ENCODE peak calls at places on chromosomes 13 and 19, in ten cellular contexts. U is anterior cingulate cortex; J is NCI-H1105 treated with DMSO at 0.1 percent for 48 hours; I is T-helper 2 cell; K is astrocyte of the hippocampus; M is CD8-positive, alpha-beta memory T cell; F is EL; N is retina; Q is neural progenitor cell; Z is NCI-H2081. G is an unnamed sample.

GRCh38 chr19:39941151-39941550 is 6.7 kb upstream of the FCGBP start:
- DNase-seq in N (no peak), J (no peak), M (peak; percentile 34), I (peak; percentile 20), Z (no peak), Q (no peak), F (no peak), U (no peak), K (no peak), G (no peak)

GRCh38 chr19:18051887-18052286 is 34.8 kb downstream of the IL12RB1 start:
- DNase-seq in U (no peak), I (no peak), F (no peak), M (no peak), K (no peak), J (no peak), Q (no peak), Z (no peak), N (no peak), G (peak; percentile 68)

GRCh38 chr13:70960841-70961443 is 852.7 kb upstream of the KLHL1 start:
- DNase-seq in K (peak; percentile 62), N (peak; percentile 35), U (no peak), Z (peak; percentile 1), F (peak; percentile 1), M (no peak), Q (peak; percentile 42), J (peak; percentile 9), I (no peak), G (no peak)

GRCh38 chr19:32407004-32407992 is 1.7 kb downstream of the DPY19L3 start:
- DNase-seq in I (no peak), M (no peak), Q (no peak), J (no peak), F (peak; percentile 23), K (peak; percentile 62), Z (no peak), U (peak; percentile 32), N (no peak), G (peak; percentile 68)

GRCh38 chr13:77584111-77584510 is 48.6 kb downstream of the SCEL start:
- DNase-seq in N (no peak), I (no peak), F (no peak), Z (peak; percentile 5), K (peak; percentile 88), U (peak; percentile 89), Q (no peak), J (peak; percentile 9), M (no peak), G (no peak)

GRCh38 chr19:39765091-39766076 is 13.3 kb upstream of the LEUTX start:
- DNase-seq in I (peak; percentile 15), J (peak; percentile 0), M (peak; percentile 13), F (peak; percentile 50), Z (peak; percentile 27), K (peak; percentile 52), U (peak; percentile 9), Q (peak; percentile 83), N (peak; percentile 33), G (peak; percentile 53)

GRCh38 chr13:38045278-38046048 is 175.9 kb upstream of the TRPC4 start:
- DNase-seq in K (peak; percentile 40), Z (no peak), F (peak; percentile 64), M (no peak), J (no peak), U (no peak), Q (peak; percentile 52), I (no peak), N (no peak), G (no peak)

GRCh38 chr19:16386619-16387240 is 62.1 kb downstream of the KLF2 start:
- DNase-seq in Z (peak; percentile 10), J (peak; percentile 13), N (peak; percentile 34), M (peak; percentile 67), K (peak; percentile 76), U (peak; percentile 45), Q (peak; percentile 61), I (peak; percentile 43), F (peak; percentile 53), G (no peak)

GRCh38 chr13:32245555-32245954 is 69.6 kb downstream of the ZAR1L start:
- DNase-seq in M (no peak), N (no peak), K (no peak), J (no peak), U (no peak), I (no peak), F (no peak), Q (no peak), Z (no peak), G (no peak)

GRCh38 chr13:95117092-95117491 is 184.2 kb downstream of the ABCC4 start:
- DNase-seq in F (no peak), U (no peak), Z (no peak), Q (no peak), I (no peak), J (no peak), K (peak; percentile 22), N (no peak), M (no peak), G (no peak)

GRCh38 chr19:46924874-46925547 is 64.2 kb downstream of the ARHGAP35 start:
- DNase-seq in M (no peak), K (no peak), U (no peak), F (no peak), I (no peak), N (no peak), Q (no peak), Z (no peak), J (no peak), G (peak; percentile 50)

GRCh38 chr19:17390665-17391370 is 3.2 kb downstream of the CCDC194 start:
- DNase-seq in K (peak; percentile 98), I (peak; percentile 85), N (peak; percentile 91), U (peak; percentile 87), M (peak; percentile 86), F (peak; percentile 92), Q (peak; percentile 99), Z (peak; percentile 90), J (peak; percentile 83), G (peak; percentile 95)

GRCh38 chr13:108086678-108087077 is 128.7 kb downstream of the LIG4 start:
- DNase-seq in Q (peak; percentile 18), J (no peak), N (no peak), K (peak; percentile 6), U (peak; percentile 1), Z (no peak), M (no peak), I (no peak), F (no peak), G (no peak)